ENCODE peak calls at places on chromosome 12, in six cellular contexts. N is LoVo, Y is right lobe of liver, R is KBM-7, C is ACHN, O is A549. H is an unnamed sample.

GRCh38 chr12:88729196-88729595 is 148.9 kb upstream of the KITLG start:
- DNase-seq in N (no peak), Y (no peak), R (no peak), C (no peak), O (no peak), H (no peak)

GRCh38 chr12:116524964-116525379 is 34.2 kb upstream of the MAP1LC3B2 start:
- DNase-seq in N (peak), Y (no peak), R (no peak), C (peak), O (no peak), H (no peak)

GRCh38 chr12:121939190-121939589 is 20.8 kb downstream of the CFAP251 start:
- DNase-seq in N (no peak), Y (no peak), R (no peak), C (no peak), O (no peak), H (no peak)

GRCh38 chr12:88057994-88058718 is 29.0 kb upstream of the C12orf50 start:
- DNase-seq in N (no peak), Y (no peak), R (no peak), C (no peak), O (no peak), H (no peak)

GRCh38 chr12:14950982-14951746 is 10.2 kb downstream of the ARHGDIB start:
- DNase-seq in N (peak), Y (no peak), R (no peak), C (no peak), O (no peak), H (no peak)

GRCh38 chr12:54390668-54391551 is 6.4 kb upstream of the ZNF385A start:
- DNase-seq in N (no peak), Y (no peak), R (peak), C (peak), O (peak), H (no peak)

GRCh38 chr12:69401940-69402339 is 42.4 kb downstream of the YEATS4 start:
- DNase-seq in N (no peak), Y (no peak), R (no peak), C (no peak), O (no peak), H (no peak)

GRCh38 chr12:56993346-56993745 is 13.0 kb downstream of the ZBTB39 start:
- DNase-seq in N (no peak), Y (no peak), R (no peak), C (no peak), O (no peak), H (no peak)

GRCh38 chr12:46920503-46920902 is 94.7 kb upstream of the SLC38A4 start:
- DNase-seq in N (no peak), Y (no peak), R (no peak), C (no peak), O (no peak), H (no peak)

GRCh38 chr12:770474-770873 is 18.1 kb downstream of the WNK1 start:
- DNase-seq in N (no peak), Y (no peak), R (no peak), C (no peak), O (no peak), H (no peak)

GRCh38 chr12:122880668-122881067 is 15.3 kb downstream of the VPS37B start:
- DNase-seq in N (no peak), Y (no peak), R (peak), C (peak), O (peak), H (no peak)

GRCh38 chr12:44930972-44931600 is 55.0 kb upstream of the NELL2 start:
- DNase-seq in N (peak), Y (no peak), R (peak), C (peak), O (peak), H (no peak)

GRCh38 chr12:26233620-26234019 is 38.2 kb downstream of the SSPN start:
- DNase-seq in N (no peak), Y (no peak), R (no peak), C (no peak), O (no peak), H (no peak)

GRCh38 chr12:5309654-5310053 is 122.3 kb upstream of the NTF3 start:
- DNase-seq in N (no peak), Y (no peak), R (no peak), C (peak), O (no peak), H (peak)

GRCh38 chr12:78802593-78802992 is 62.0 kb upstream of the SYT1 start:
- DNase-seq in N (no peak), Y (no peak), R (no peak), C (peak), O (peak), H (no peak)

GRCh38 chr12:49367381-49368239 is at the start of gene SPATS2:
- DNase-seq in N (no peak), Y (no peak), R (peak), C (peak), O (no peak), H (peak)

GRCh38 chr12:104057771-104058197 is 6.5 kb upstream of the HCFC2 start:
- DNase-seq in N (peak), Y (no peak), R (peak), C (peak), O (no peak), H (no peak)

GRCh38 chr12:44441155-44441554 is 435.0 kb downstream of the NELL2 start:
- DNase-seq in N (no peak), Y (no peak), R (no peak), C (no peak), O (no peak), H (no peak)

GRCh38 chr12:130137141-130138018 is 24.9 kb upstream of the FZD10 start:
- DNase-seq in N (no peak), Y (no peak), R (no peak), C (no peak), O (no peak), H (no peak)

GRCh38 chr12:119712721-119713120 is 44.8 kb downstream of the PRKAB1 start:
- DNase-seq in N (no peak), Y (no peak), R (no peak), C (no peak), O (no peak), H (no peak)

GRCh38 chr12:45051490-45052105 is 699 bp upstream of the DBX2 start:
- DNase-seq in N (no peak), Y (no peak), R (no peak), C (no peak), O (no peak), H (peak)

GRCh38 chr12:68237068-68237467 is 11.5 kb upstream of the IL26 start:
- DNase-seq in N (no peak), Y (no peak), R (peak), C (peak), O (no peak), H (no peak)

GRCh38 chr12:94792690-94793089 is 142.3 kb upstream of the TMCC3 start:
- DNase-seq in N (no peak), Y (no peak), R (peak), C (no peak), O (no peak), H (no peak)

GRCh38 chr12:29552324-29552927 is 54.9 kb upstream of the OVCH1 start:
- DNase-seq in N (peak), Y (peak), R (peak), C (peak), O (peak), H (peak)

GRCh38 chr12:64663019-64663418 is 52.7 kb downstream of the RASSF3 start:
- DNase-seq in N (no peak), Y (no peak), R (no peak), C (no peak), O (no peak), H (no peak)

GRCh38 chr12:62332598-62332997 is 72.4 kb downstream of the USP15 start:
- DNase-seq in N (no peak), Y (no peak), R (no peak), C (no peak), O (no peak), H (no peak)

GRCh38 chr12:41521872-41522379 is 333.8 kb downstream of the PDZRN4 start:
- DNase-seq in N (peak), Y (no peak), R (peak), C (peak), O (no peak), H (no peak)

GRCh38 chr12:132491761-132492378 is 1.9 kb downstream of the FBRSL1 start:
- DNase-seq in N (no peak), Y (no peak), R (no peak), C (no peak), O (no peak), H (no peak)

GRCh38 chr12:62282375-62282774 is 22.2 kb downstream of the USP15 start:
- DNase-seq in N (no peak), Y (no peak), R (no peak), C (no peak), O (no peak), H (no peak)

GRCh38 chr12:81208193-81208946 is 130.5 kb downstream of the ACSS3 start:
- DNase-seq in N (peak), Y (no peak), R (no peak), C (no peak), O (no peak), H (no peak)

GRCh38 chr12:120229071-120229582 is 28.2 kb upstream of the RPLP0 start:
- DNase-seq in N (peak), Y (no peak), R (peak), C (peak), O (no peak), H (no peak)

GRCh38 chr12:52524898-52525591 is 4.9 kb upstream of the KRT5 start:
- DNase-seq in N (no peak), Y (no peak), R (no peak), C (no peak), O (no peak), H (no peak)

GRCh38 chr12:13369496-13369895 is 173.0 kb downstream of the EMP1 start:
- DNase-seq in N (no peak), Y (no peak), R (no peak), C (no peak), O (no peak), H (no peak)

GRCh38 chr12:117394491-117394890 is 33.1 kb upstream of the NOS1 start:
- DNase-seq in N (no peak), Y (no peak), R (no peak), C (no peak), O (no peak), H (no peak)

GRCh38 chr12:6765048-6765633 is 1.0 kb upstream of the PTMS start:
- DNase-seq in N (no peak), Y (no peak), R (no peak), C (peak), O (peak), H (no peak)